ENCODE peak calls at places on chromosomes 3 and 15, in four cellular contexts. One of them, this sample, is unnamed.

GRCh38 chr3:8640223-8640622 is 4.4 kb downstream of the SSUH2 start:
- DNase-seq in heart left ventricle: no peak
- DNase-seq in neural crest cell: no peak
- DNase-seq in mucosa of descending colon: no peak
- DNase-seq in this sample: no peak

GRCh38 chr15:97840501-97840900 is 120.0 kb upstream of the ARRDC4 start:
- DNase-seq in neural crest cell: no peak
- DNase-seq in mucosa of descending colon: no peak
- DNase-seq in heart left ventricle: no peak
- DNase-seq in this sample: no peak

GRCh38 chr3:170180107-170180951 is 1.2 kb downstream of the PHC3 start:
- DNase-seq in mucosa of descending colon: no peak
- DNase-seq in heart left ventricle: no peak
- DNase-seq in neural crest cell: no peak
- DNase-seq in this sample: no peak

GRCh38 chr3:49839193-49839809 is 17.1 kb downstream of the TRAIP start:
- DNase-seq in neural crest cell: peak
- DNase-seq in heart left ventricle: peak
- DNase-seq in mucosa of descending colon: peak
- DNase-seq in this sample: peak

GRCh38 chr15:40050788-40051615 is 12.0 kb upstream of the SRP14 start:
- DNase-seq in mucosa of descending colon: peak
- DNase-seq in neural crest cell: no peak
- DNase-seq in heart left ventricle: no peak
- DNase-seq in this sample: no peak

GRCh38 chr15:99729920-99730319 is 3.3 kb downstream of the LYSMD4 start:
- DNase-seq in neural crest cell: no peak
- DNase-seq in mucosa of descending colon: no peak
- DNase-seq in heart left ventricle: no peak
- DNase-seq in this sample: no peak

GRCh38 chr15:66566963-66567531 is 1.2 kb upstream of the LCTL start:
- DNase-seq in neural crest cell: peak
- DNase-seq in mucosa of descending colon: no peak
- DNase-seq in heart left ventricle: peak
- DNase-seq in this sample: peak

GRCh38 chr3:186217820-186218164 is 108.9 kb upstream of the ETV5 start:
- DNase-seq in neural crest cell: no peak
- DNase-seq in heart left ventricle: no peak
- DNase-seq in mucosa of descending colon: no peak
- DNase-seq in this sample: no peak

GRCh38 chr3:41237907-41238306 is 38.6 kb downstream of the CTNNB1 start:
- DNase-seq in neural crest cell: no peak
- DNase-seq in mucosa of descending colon: no peak
- DNase-seq in heart left ventricle: no peak
- DNase-seq in this sample: no peak

GRCh38 chr3:95387242-95388021 is 1324.6 kb downstream of the NSUN3 start:
- DNase-seq in heart left ventricle: no peak
- DNase-seq in mucosa of descending colon: no peak
- DNase-seq in neural crest cell: no peak
- DNase-seq in this sample: no peak

GRCh38 chr3:136804813-136805212 is 14.1 kb upstream of the SLC35G2 start:
- DNase-seq in heart left ventricle: no peak
- DNase-seq in neural crest cell: no peak
- DNase-seq in mucosa of descending colon: no peak
- DNase-seq in this sample: no peak

GRCh38 chr3:131109156-131109555 is 82.5 kb downstream of the NEK11 start:
- DNase-seq in neural crest cell: no peak
- DNase-seq in mucosa of descending colon: no peak
- DNase-seq in heart left ventricle: no peak
- DNase-seq in this sample: no peak

GRCh38 chr3:184827572-184827971 is 15.6 kb downstream of the VPS8 start:
- DNase-seq in mucosa of descending colon: no peak
- DNase-seq in heart left ventricle: no peak
- DNase-seq in neural crest cell: no peak
- DNase-seq in this sample: no peak

GRCh38 chr3:35071768-35072167 is 567.6 kb upstream of the ARPP21 start:
- DNase-seq in heart left ventricle: no peak
- DNase-seq in mucosa of descending colon: no peak
- DNase-seq in neural crest cell: no peak
- DNase-seq in this sample: no peak

GRCh38 chr3:53682807-53683206 is 163.4 kb downstream of the CHDH start:
- DNase-seq in neural crest cell: no peak
- DNase-seq in mucosa of descending colon: no peak
- DNase-seq in heart left ventricle: no peak
- DNase-seq in this sample: no peak

GRCh38 chr15:60937278-60937677 is 291.8 kb downstream of the RORA start:
- DNase-seq in neural crest cell: no peak
- DNase-seq in mucosa of descending colon: no peak
- DNase-seq in heart left ventricle: no peak
- DNase-seq in this sample: no peak

GRCh38 chr3:108669211-108669610 is 79.7 kb downstream of the DZIP3 start:
- DNase-seq in mucosa of descending colon: no peak
- DNase-seq in heart left ventricle: no peak
- DNase-seq in neural crest cell: no peak
- DNase-seq in this sample: no peak

GRCh38 chr3:146507331-146508120 is 36.9 kb downstream of the PLSCR1 start:
- DNase-seq in mucosa of descending colon: no peak
- DNase-seq in neural crest cell: no peak
- DNase-seq in heart left ventricle: no peak
- DNase-seq in this sample: no peak

GRCh38 chr3:15659254-15659975 is 57.9 kb downstream of the BTD start:
- DNase-seq in heart left ventricle: no peak
- DNase-seq in neural crest cell: no peak
- DNase-seq in mucosa of descending colon: no peak
- DNase-seq in this sample: no peak

GRCh38 chr3:44272191-44272590 is 30.5 kb downstream of the TOPAZ1 start:
- DNase-seq in heart left ventricle: no peak
- DNase-seq in mucosa of descending colon: no peak
- DNase-seq in neural crest cell: no peak
- DNase-seq in this sample: no peak

GRCh38 chr3:16728762-16729745 is 123.8 kb upstream of the DAZL start:
- DNase-seq in neural crest cell: no peak
- DNase-seq in mucosa of descending colon: no peak
- DNase-seq in heart left ventricle: no peak
- DNase-seq in this sample: no peak

GRCh38 chr3:152428577-152428976 is 159.8 kb downstream of the MBNL1 start:
- DNase-seq in mucosa of descending colon: no peak
- DNase-seq in heart left ventricle: no peak
- DNase-seq in neural crest cell: no peak
- DNase-seq in this sample: no peak

GRCh38 chr15:77311618-77312398 is 108.1 kb downstream of the PEAK1 start:
- DNase-seq in neural crest cell: no peak
- DNase-seq in mucosa of descending colon: no peak
- DNase-seq in heart left ventricle: no peak
- DNase-seq in this sample: no peak

GRCh38 chr3:143436231-143436930 is 316.8 kb downstream of the CHST2 start:
- DNase-seq in neural crest cell: no peak
- DNase-seq in heart left ventricle: no peak
- DNase-seq in mucosa of descending colon: no peak
- DNase-seq in this sample: no peak

GRCh38 chr15:101019351-101019750 is 100.2 kb downstream of the LRRK1 start:
- DNase-seq in neural crest cell: no peak
- DNase-seq in heart left ventricle: no peak
- DNase-seq in mucosa of descending colon: no peak
- DNase-seq in this sample: no peak

GRCh38 chr15:80836991-80837390 is 57.8 kb downstream of the CEMIP start:
- DNase-seq in heart left ventricle: no peak
- DNase-seq in mucosa of descending colon: no peak
- DNase-seq in neural crest cell: no peak
- DNase-seq in this sample: no peak

GRCh38 chr3:79002465-79003372 is 765.1 kb downstream of the ROBO1 start:
- DNase-seq in heart left ventricle: no peak
- DNase-seq in neural crest cell: no peak
- DNase-seq in mucosa of descending colon: no peak
- DNase-seq in this sample: no peak

GRCh38 chr15:85702321-85703230 is 92.1 kb downstream of the KLHL25 start:
- DNase-seq in neural crest cell: no peak
- DNase-seq in heart left ventricle: no peak
- DNase-seq in mucosa of descending colon: no peak
- DNase-seq in this sample: no peak

GRCh38 chr3:57048052-57048671 is 12.3 kb upstream of the SPATA12 start:
- DNase-seq in mucosa of descending colon: no peak
- DNase-seq in heart left ventricle: no peak
- DNase-seq in neural crest cell: no peak
- DNase-seq in this sample: no peak

GRCh38 chr3:81476652-81477051 is 284.8 kb downstream of the GBE1 start:
- DNase-seq in heart left ventricle: no peak
- DNase-seq in neural crest cell: no peak
- DNase-seq in mucosa of descending colon: no peak
- DNase-seq in this sample: no peak

GRCh38 chr3:8443829-8444791 is 57.5 kb upstream of the LMCD1 start:
- DNase-seq in heart left ventricle: peak
- DNase-seq in neural crest cell: peak
- DNase-seq in mucosa of descending colon: peak
- DNase-seq in this sample: peak

GRCh38 chr3:140408252-140408651 is 269.6 kb upstream of the TRIM42 start:
- DNase-seq in neural crest cell: no peak
- DNase-seq in mucosa of descending colon: no peak
- DNase-seq in heart left ventricle: no peak
- DNase-seq in this sample: no peak

GRCh38 chr3:107816082-107816481 is 274.7 kb downstream of the CD47 start:
- DNase-seq in neural crest cell: no peak
- DNase-seq in mucosa of descending colon: no peak
- DNase-seq in heart left ventricle: no peak
- DNase-seq in this sample: no peak

GRCh38 chr3:59426851-59427565 is 377.2 kb upstream of the CFAP20DC start:
- DNase-seq in heart left ventricle: no peak
- DNase-seq in neural crest cell: no peak
- DNase-seq in mucosa of descending colon: no peak
- DNase-seq in this sample: no peak

GRCh38 chr3:28916713-28917499 is 364.0 kb upstream of the RBMS3 start:
- DNase-seq in neural crest cell: peak
- DNase-seq in mucosa of descending colon: no peak
- DNase-seq in heart left ventricle: peak
- DNase-seq in this sample: peak

GRCh38 chr15:52143862-52144261 is 31.3 kb upstream of the BCL2L10 start:
- DNase-seq in neural crest cell: no peak
- DNase-seq in mucosa of descending colon: no peak
- DNase-seq in heart left ventricle: no peak
- DNase-seq in this sample: no peak

GRCh38 chr3:74267126-74267525 is 347.3 kb downstream of the CNTN3 start:
- DNase-seq in neural crest cell: no peak
- DNase-seq in mucosa of descending colon: no peak
- DNase-seq in heart left ventricle: no peak
- DNase-seq in this sample: no peak